ENCODE peak calls at places on chromosomes 4 and X, in nine cellular contexts. One of them, this sample, is unnamed.

GRCh38 chr4:37946503-37947179 is 13.6 kb upstream of the PTTG2 start:
- DNase-seq in OCI-LY7: no peak
- DNase-seq in lower lobe of right lung: peak; percentile 79
- DNase-seq in osteoblast: peak; percentile 35
- DNase-seq in left ventricle myocardium inferior: no peak
- DNase-seq in naive thymus-derived CD4-positive, alpha-beta T cell: no peak
- DNase-seq in effector memory CD4-positive, alpha-beta T cell: no peak
- DNase-seq in tibial nerve: no peak
- DNase-seq in sigmoid colon: no peak
- DNase-seq in this sample: no peak

GRCh38 chrX:34884693-34885277 is 57.8 kb upstream of the FAM47B start:
- DNase-seq in effector memory CD4-positive, alpha-beta T cell: no peak
- DNase-seq in osteoblast: peak; percentile 42
- DNase-seq in tibial nerve: no peak
- DNase-seq in lower lobe of right lung: no peak
- DNase-seq in OCI-LY7: no peak
- DNase-seq in left ventricle myocardium inferior: no peak
- DNase-seq in naive thymus-derived CD4-positive, alpha-beta T cell: no peak
- DNase-seq in sigmoid colon: no peak
- DNase-seq in this sample: no peak

GRCh38 chr4:80305466-80305865 is 30.1 kb upstream of the CFAP299 start:
- DNase-seq in OCI-LY7: no peak
- DNase-seq in lower lobe of right lung: no peak
- DNase-seq in left ventricle myocardium inferior: no peak
- DNase-seq in effector memory CD4-positive, alpha-beta T cell: no peak
- DNase-seq in naive thymus-derived CD4-positive, alpha-beta T cell: no peak
- DNase-seq in osteoblast: peak; percentile 94
- DNase-seq in sigmoid colon: no peak
- DNase-seq in tibial nerve: no peak
- DNase-seq in this sample: no peak

GRCh38 chrX:44570524-44570923 is 27.9 kb upstream of the FUNDC1 start:
- DNase-seq in lower lobe of right lung: no peak
- DNase-seq in left ventricle myocardium inferior: no peak
- DNase-seq in effector memory CD4-positive, alpha-beta T cell: no peak
- DNase-seq in sigmoid colon: no peak
- DNase-seq in tibial nerve: no peak
- DNase-seq in OCI-LY7: no peak
- DNase-seq in osteoblast: peak; percentile 44
- DNase-seq in naive thymus-derived CD4-positive, alpha-beta T cell: no peak
- DNase-seq in this sample: no peak

GRCh38 chr4:165461176-165461835 is 82.5 kb downstream of the CPE start:
- DNase-seq in effector memory CD4-positive, alpha-beta T cell: no peak
- DNase-seq in naive thymus-derived CD4-positive, alpha-beta T cell: no peak
- DNase-seq in sigmoid colon: no peak
- DNase-seq in lower lobe of right lung: no peak
- DNase-seq in OCI-LY7: no peak
- DNase-seq in tibial nerve: no peak
- DNase-seq in left ventricle myocardium inferior: no peak
- DNase-seq in osteoblast: no peak
- DNase-seq in this sample: peak; percentile 38

GRCh38 chrX:155065035-155065734 is 5.8 kb downstream of the CMC4 start:
- DNase-seq in lower lobe of right lung: no peak
- DNase-seq in sigmoid colon: no peak
- DNase-seq in left ventricle myocardium inferior: no peak
- DNase-seq in effector memory CD4-positive, alpha-beta T cell: no peak
- DNase-seq in tibial nerve: no peak
- DNase-seq in naive thymus-derived CD4-positive, alpha-beta T cell: no peak
- DNase-seq in OCI-LY7: no peak
- DNase-seq in osteoblast: no peak
- DNase-seq in this sample: no peak

GRCh38 chrX:3257471-3257870 is 89.0 kb downstream of the MXRA5 start:
- DNase-seq in effector memory CD4-positive, alpha-beta T cell: no peak
- DNase-seq in left ventricle myocardium inferior: no peak
- DNase-seq in OCI-LY7: no peak
- DNase-seq in lower lobe of right lung: no peak
- DNase-seq in osteoblast: no peak
- DNase-seq in naive thymus-derived CD4-positive, alpha-beta T cell: no peak
- DNase-seq in sigmoid colon: no peak
- DNase-seq in tibial nerve: no peak
- DNase-seq in this sample: no peak

GRCh38 chr4:167210166-167210565 is 24.1 kb downstream of the SPOCK3 start:
- DNase-seq in tibial nerve: no peak
- DNase-seq in OCI-LY7: no peak
- DNase-seq in osteoblast: no peak
- DNase-seq in effector memory CD4-positive, alpha-beta T cell: no peak
- DNase-seq in lower lobe of right lung: no peak
- DNase-seq in left ventricle myocardium inferior: no peak
- DNase-seq in naive thymus-derived CD4-positive, alpha-beta T cell: no peak
- DNase-seq in sigmoid colon: no peak
- DNase-seq in this sample: no peak

GRCh38 chr4:147863808-147864472 is 132.1 kb downstream of the ARHGAP10 start:
- DNase-seq in tibial nerve: peak; percentile 42
- DNase-seq in effector memory CD4-positive, alpha-beta T cell: no peak
- DNase-seq in osteoblast: no peak
- DNase-seq in lower lobe of right lung: no peak
- DNase-seq in naive thymus-derived CD4-positive, alpha-beta T cell: no peak
- DNase-seq in OCI-LY7: no peak
- DNase-seq in sigmoid colon: no peak
- DNase-seq in left ventricle myocardium inferior: no peak
- DNase-seq in this sample: no peak

GRCh38 chr4:148072789-148073188 is 340.9 kb downstream of the ARHGAP10 start:
- DNase-seq in tibial nerve: no peak
- DNase-seq in effector memory CD4-positive, alpha-beta T cell: no peak
- DNase-seq in osteoblast: no peak
- DNase-seq in OCI-LY7: no peak
- DNase-seq in lower lobe of right lung: no peak
- DNase-seq in sigmoid colon: no peak
- DNase-seq in naive thymus-derived CD4-positive, alpha-beta T cell: no peak
- DNase-seq in left ventricle myocardium inferior: no peak
- DNase-seq in this sample: no peak

GRCh38 chrX:135185795-135186443 is 14.7 kb upstream of the CT55 start:
- DNase-seq in tibial nerve: no peak
- DNase-seq in sigmoid colon: no peak
- DNase-seq in lower lobe of right lung: no peak
- DNase-seq in OCI-LY7: peak; percentile 13
- DNase-seq in effector memory CD4-positive, alpha-beta T cell: peak; percentile 0
- DNase-seq in osteoblast: no peak
- DNase-seq in left ventricle myocardium inferior: no peak
- DNase-seq in naive thymus-derived CD4-positive, alpha-beta T cell: peak; percentile 39
- DNase-seq in this sample: peak; percentile 46

GRCh38 chrX:133654801-133655200 is 239.5 kb upstream of the GPC4 start:
- DNase-seq in tibial nerve: no peak
- DNase-seq in OCI-LY7: no peak
- DNase-seq in lower lobe of right lung: no peak
- DNase-seq in left ventricle myocardium inferior: no peak
- DNase-seq in sigmoid colon: no peak
- DNase-seq in osteoblast: no peak
- DNase-seq in naive thymus-derived CD4-positive, alpha-beta T cell: no peak
- DNase-seq in effector memory CD4-positive, alpha-beta T cell: no peak
- DNase-seq in this sample: no peak

GRCh38 chrX:137548261-137548660 is 17.7 kb upstream of the ZIC3 start:
- DNase-seq in osteoblast: no peak
- DNase-seq in naive thymus-derived CD4-positive, alpha-beta T cell: no peak
- DNase-seq in tibial nerve: no peak
- DNase-seq in lower lobe of right lung: no peak
- DNase-seq in sigmoid colon: no peak
- DNase-seq in effector memory CD4-positive, alpha-beta T cell: no peak
- DNase-seq in OCI-LY7: no peak
- DNase-seq in left ventricle myocardium inferior: no peak
- DNase-seq in this sample: no peak

DNA sequence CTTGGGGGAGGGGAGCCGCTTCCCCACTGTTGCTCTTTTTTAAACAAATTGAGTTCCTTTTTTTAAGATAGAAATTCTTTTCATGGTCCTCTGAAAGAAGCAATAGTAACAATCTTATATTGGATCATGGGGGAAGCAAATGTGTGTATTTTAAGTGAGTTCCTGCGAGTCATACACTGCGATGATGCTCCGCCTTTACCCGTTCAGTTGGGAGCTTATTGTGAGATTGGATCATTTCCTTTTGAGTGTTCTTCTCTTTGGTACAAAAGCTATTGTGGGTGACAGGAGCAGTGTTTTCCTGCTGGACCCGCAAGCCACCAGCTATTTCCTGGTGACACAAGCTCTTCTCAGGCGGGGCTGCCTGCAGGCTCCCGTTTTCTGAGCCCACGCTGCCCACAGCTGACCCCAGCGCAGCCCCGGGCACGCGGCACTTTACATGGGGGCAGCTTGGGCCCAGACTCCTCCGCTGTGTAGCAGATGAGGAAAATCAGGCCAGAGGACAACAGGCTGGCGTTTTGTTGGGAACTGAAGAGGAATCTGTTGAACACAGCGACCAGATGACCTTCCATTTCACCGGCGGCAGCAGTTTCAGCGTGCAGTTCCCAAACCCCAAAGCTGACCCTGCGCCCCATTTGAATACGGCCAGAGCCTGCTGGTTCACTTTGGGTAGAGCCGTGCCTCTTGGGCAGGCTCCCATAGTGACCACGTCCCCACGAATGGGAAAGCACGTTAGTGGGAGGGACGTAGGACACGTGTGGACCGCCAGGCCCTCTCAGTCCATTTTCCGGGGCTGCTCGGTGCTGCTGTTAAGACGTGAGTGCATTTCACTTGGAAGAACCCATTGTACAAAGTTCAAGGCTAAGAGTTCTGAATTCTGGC is 12.2 kb downstream of the TADA2B start:
- DNase-seq in naive thymus-derived CD4-positive, alpha-beta T cell: no peak
- DNase-seq in tibial nerve: no peak
- DNase-seq in lower lobe of right lung: no peak
- DNase-seq in OCI-LY7: no peak
- DNase-seq in sigmoid colon: peak; percentile 35
- DNase-seq in effector memory CD4-positive, alpha-beta T cell: no peak
- DNase-seq in left ventricle myocardium inferior: no peak
- DNase-seq in osteoblast: peak; percentile 80
- DNase-seq in this sample: no peak
- H3K36me3 ChIP-seq in naive thymus-derived CD4-positive, alpha-beta T cell: peaks cover 5% of the 10 kb centered on the region
- H3K36me3 ChIP-seq in tibial nerve: peaks cover 73% of the 10 kb centered on the region
- H3K36me3 ChIP-seq in lower lobe of right lung: peaks cover 72% of the 10 kb centered on the region
- H3K36me3 ChIP-seq in OCI-LY7: peaks cover 59% of the 10 kb centered on the region
- H3K36me3 ChIP-seq in sigmoid colon: peaks cover 51% of the 10 kb centered on the region
- H3K36me3 ChIP-seq in effector memory CD4-positive, alpha-beta T cell: peaks cover 59% of the 10 kb centered on the region
- H3K36me3 ChIP-seq in left ventricle myocardium inferior: peaks cover 60% of the 10 kb centered on the region
- H3K36me3 ChIP-seq in osteoblast: peaks cover 43% of the 10 kb centered on the region
- H3K36me3 ChIP-seq in this sample: no peaks in the 10 kb centered on the region

DNA sequence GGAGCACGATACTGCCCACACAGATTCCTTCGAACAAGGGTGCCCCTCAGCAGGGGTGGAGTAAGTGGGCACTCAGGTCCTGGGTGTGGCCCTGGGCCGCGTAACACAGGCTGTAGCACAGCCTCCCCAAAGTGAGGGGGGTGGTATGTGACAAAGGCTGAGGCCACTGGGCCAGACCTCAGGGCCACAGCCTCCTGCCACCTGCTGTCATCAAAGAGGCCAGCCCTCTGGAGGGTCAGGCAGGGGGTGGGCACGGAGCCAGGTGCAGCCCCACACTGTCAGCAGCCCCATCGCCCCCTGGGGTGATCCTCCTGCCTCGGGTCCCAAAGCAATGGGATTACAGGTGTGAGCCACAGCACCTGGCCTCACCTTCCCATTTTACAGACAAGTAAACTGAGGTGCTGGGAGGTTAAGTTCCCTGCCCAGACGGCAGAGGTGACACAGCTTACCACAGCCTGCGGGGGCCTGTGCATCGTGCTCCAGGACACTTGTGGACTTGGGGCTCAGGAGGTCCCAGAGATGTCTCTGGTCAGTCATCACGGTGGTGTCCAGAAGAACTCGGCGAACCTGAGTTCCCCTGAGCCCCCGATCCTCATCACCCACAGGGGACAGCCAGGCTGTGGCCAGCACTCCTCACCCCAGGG is 27.5 kb upstream of the MXD4 start:
- DNase-seq in sigmoid colon: peak; percentile 55
- DNase-seq in effector memory CD4-positive, alpha-beta T cell: no peak
- DNase-seq in left ventricle myocardium inferior: no peak
- DNase-seq in OCI-LY7: no peak
- DNase-seq in tibial nerve: peak; percentile 4
- DNase-seq in naive thymus-derived CD4-positive, alpha-beta T cell: no peak
- DNase-seq in osteoblast: peak; percentile 47
- DNase-seq in lower lobe of right lung: no peak
- DNase-seq in this sample: no peak
- H3K4me1 ChIP-seq in sigmoid colon: no peaks in the 10 kb centered on the region
- H3K4me1 ChIP-seq in effector memory CD4-positive, alpha-beta T cell: peaks cover 30% of the 10 kb centered on the region
- H3K4me1 ChIP-seq in left ventricle myocardium inferior: peaks cover 3% of the 10 kb centered on the region
- H3K4me1 ChIP-seq in OCI-LY7: peaks cover 17% of the 10 kb centered on the region
- H3K4me1 ChIP-seq in tibial nerve: no peaks in the 10 kb centered on the region
- H3K4me1 ChIP-seq in naive thymus-derived CD4-positive, alpha-beta T cell: peaks cover 32% of the 10 kb centered on the region
- H3K4me1 ChIP-seq in osteoblast: no peaks in the 10 kb centered on the region
- H3K4me1 ChIP-seq in lower lobe of right lung: peaks cover 5% of the 10 kb centered on the region
- H3K4me1 ChIP-seq in this sample: no peaks in the 10 kb centered on the region

GRCh38 chr4:22653752-22654151 is 39.0 kb upstream of the GBA3 start:
- DNase-seq in lower lobe of right lung: no peak
- DNase-seq in osteoblast: no peak
- DNase-seq in OCI-LY7: no peak
- DNase-seq in tibial nerve: no peak
- DNase-seq in left ventricle myocardium inferior: no peak
- DNase-seq in effector memory CD4-positive, alpha-beta T cell: no peak
- DNase-seq in naive thymus-derived CD4-positive, alpha-beta T cell: no peak
- DNase-seq in sigmoid colon: no peak
- DNase-seq in this sample: no peak
- H3K36me3 ChIP-seq in lower lobe of right lung: no peaks in the 10 kb centered on the region
- H3K36me3 ChIP-seq in osteoblast: no peaks in the 10 kb centered on the region
- H3K36me3 ChIP-seq in OCI-LY7: no peaks in the 10 kb centered on the region
- H3K36me3 ChIP-seq in tibial nerve: no peaks in the 10 kb centered on the region
- H3K36me3 ChIP-seq in left ventricle myocardium inferior: no peaks in the 10 kb centered on the region
- H3K36me3 ChIP-seq in effector memory CD4-positive, alpha-beta T cell: no peaks in the 10 kb centered on the region
- H3K36me3 ChIP-seq in naive thymus-derived CD4-positive, alpha-beta T cell: no peaks in the 10 kb centered on the region
- H3K36me3 ChIP-seq in sigmoid colon: no peaks in the 10 kb centered on the region
- H3K36me3 ChIP-seq in this sample: no peaks in the 10 kb centered on the region

GRCh38 chr4:87035881-87036509 is 101.2 kb downstream of the AFF1 start:
- DNase-seq in OCI-LY7: peak; percentile 21
- DNase-seq in sigmoid colon: no peak
- DNase-seq in osteoblast: no peak
- DNase-seq in naive thymus-derived CD4-positive, alpha-beta T cell: no peak
- DNase-seq in left ventricle myocardium inferior: no peak
- DNase-seq in tibial nerve: no peak
- DNase-seq in lower lobe of right lung: no peak
- DNase-seq in effector memory CD4-positive, alpha-beta T cell: no peak
- DNase-seq in this sample: no peak

GRCh38 chr4:87036713-87037112 is 101.9 kb downstream of the AFF1 start:
- DNase-seq in OCI-LY7: no peak
- DNase-seq in lower lobe of right lung: no peak
- DNase-seq in osteoblast: no peak
- DNase-seq in left ventricle myocardium inferior: no peak
- DNase-seq in effector memory CD4-positive, alpha-beta T cell: no peak
- DNase-seq in naive thymus-derived CD4-positive, alpha-beta T cell: no peak
- DNase-seq in sigmoid colon: no peak
- DNase-seq in tibial nerve: no peak
- DNase-seq in this sample: no peak

GRCh38 chr4:87032884-87033533 is 98.2 kb downstream of the AFF1 start:
- DNase-seq in effector memory CD4-positive, alpha-beta T cell: no peak
- DNase-seq in left ventricle myocardium inferior: no peak
- DNase-seq in OCI-LY7: no peak
- DNase-seq in tibial nerve: no peak
- DNase-seq in osteoblast: peak; percentile 76
- DNase-seq in lower lobe of right lung: no peak
- DNase-seq in sigmoid colon: no peak
- DNase-seq in naive thymus-derived CD4-positive, alpha-beta T cell: no peak
- DNase-seq in this sample: no peak

GRCh38 chr4:87033902-87034301 is 99.1 kb downstream of the AFF1 start:
- DNase-seq in tibial nerve: no peak
- DNase-seq in osteoblast: no peak
- DNase-seq in effector memory CD4-positive, alpha-beta T cell: no peak
- DNase-seq in naive thymus-derived CD4-positive, alpha-beta T cell: no peak
- DNase-seq in lower lobe of right lung: no peak
- DNase-seq in sigmoid colon: no peak
- DNase-seq in OCI-LY7: no peak
- DNase-seq in left ventricle myocardium inferior: no peak
- DNase-seq in this sample: no peak

GRCh38 chr4:87034527-87034926 is 99.7 kb downstream of the AFF1 start:
- DNase-seq in OCI-LY7: no peak
- DNase-seq in tibial nerve: no peak
- DNase-seq in effector memory CD4-positive, alpha-beta T cell: no peak
- DNase-seq in naive thymus-derived CD4-positive, alpha-beta T cell: no peak
- DNase-seq in lower lobe of right lung: no peak
- DNase-seq in left ventricle myocardium inferior: no peak
- DNase-seq in sigmoid colon: no peak
- DNase-seq in osteoblast: no peak
- DNase-seq in this sample: no peak
- H3K4me1 ChIP-seq in OCI-LY7: peaks cover 60% of the 10 kb centered on the region
- H3K4me1 ChIP-seq in tibial nerve: peaks cover 82% of the 10 kb centered on the region
- H3K4me1 ChIP-seq in effector memory CD4-positive, alpha-beta T cell: no peaks in the 10 kb centered on the region
- H3K4me1 ChIP-seq in naive thymus-derived CD4-positive, alpha-beta T cell: peaks cover 7% of the 10 kb centered on the region
- H3K4me1 ChIP-seq in lower lobe of right lung: peaks cover 95% of the 10 kb centered on the region
- H3K4me1 ChIP-seq in left ventricle myocardium inferior: peaks cover 100% of the 10 kb centered on the region
- H3K4me1 ChIP-seq in sigmoid colon: peaks cover 100% of the 10 kb centered on the region
- H3K4me1 ChIP-seq in osteoblast: peaks cover 89% of the 10 kb centered on the region
- H3K4me1 ChIP-seq in this sample: peaks cover 15% of the 10 kb centered on the region